ENCODE peak calls at places on chromosome 12, in five cellular contexts. I, C, M, P and X are unnamed samples.

GRCh38 chr12:101642115-101643067 is 47.6 kb downstream of the MYBPC1 start:
- DNase-seq in I (peak), C (peak), M (no peak), P (no peak), X (no peak)

GRCh38 chr12:96219700-96220206 is 25.6 kb downstream of the ELK3 start:
- DNase-seq in I (no peak), C (no peak), M (peak), P (peak), X (no peak)

GRCh38 chr12:29582677-29583076 is 85.2 kb upstream of the OVCH1 start:
- DNase-seq in I (no peak), C (no peak), M (no peak), P (no peak), X (no peak)

GRCh38 chr12:726281-727140 is 25.9 kb upstream of the WNK1 start:
- DNase-seq in I (no peak), C (no peak), M (no peak), P (peak), X (no peak)

GRCh38 chr12:119624971-119625370 is 31.4 kb downstream of the TMEM233 start:
- DNase-seq in I (no peak), C (no peak), M (peak), P (peak), X (no peak)

GRCh38 chr12:53624956-53625355 is 1.2 kb downstream of the ATF7 start:
- DNase-seq in I (no peak), C (no peak), M (peak), P (no peak), X (no peak)

GRCh38 chr12:107759410-107759809 is 1.5 kb downstream of the PRDM4 start:
- DNase-seq in I (no peak), C (no peak), M (peak), P (peak), X (no peak)

GRCh38 chr12:92492291-92492690 is 210.5 kb upstream of the PLEKHG7 start:
- DNase-seq in I (no peak), C (no peak), M (no peak), P (no peak), X (no peak)

GRCh38 chr12:110245278-110245868 is 35.7 kb upstream of the ATP2A2 start:
- DNase-seq in I (peak), C (peak), M (no peak), P (no peak), X (peak)

GRCh38 chr12:22537000-22537544 is 7.3 kb downstream of the C2CD5 start:
- DNase-seq in I (no peak), C (no peak), M (no peak), P (no peak), X (no peak)

GRCh38 chr12:92098594-92099370 is 46.9 kb downstream of the BTG1 start:
- DNase-seq in I (no peak), C (no peak), M (no peak), P (no peak), X (no peak)

GRCh38 chr12:13383379-13383778 is 186.9 kb downstream of the EMP1 start:
- DNase-seq in I (no peak), C (no peak), M (no peak), P (no peak), X (no peak)

GRCh38 chr12:42213023-42213422 is 25.0 kb downstream of the YAF2 start:
- DNase-seq in I (no peak), C (no peak), M (no peak), P (peak), X (no peak)

GRCh38 chr12:75759842-75760260 is 248.4 kb upstream of the KRR1 start:
- DNase-seq in I (no peak), C (no peak), M (peak), P (peak), X (no peak)

GRCh38 chr12:4784404-4785054 is 64.3 kb downstream of the GALNT8 start:
- DNase-seq in I (no peak), C (no peak), M (no peak), P (no peak), X (no peak)

GRCh38 chr12:98594050-98594853 is 766 bp downstream of the SLC25A3 start:
- DNase-seq in I (peak), C (no peak), M (peak), P (peak), X (no peak)

DNA sequence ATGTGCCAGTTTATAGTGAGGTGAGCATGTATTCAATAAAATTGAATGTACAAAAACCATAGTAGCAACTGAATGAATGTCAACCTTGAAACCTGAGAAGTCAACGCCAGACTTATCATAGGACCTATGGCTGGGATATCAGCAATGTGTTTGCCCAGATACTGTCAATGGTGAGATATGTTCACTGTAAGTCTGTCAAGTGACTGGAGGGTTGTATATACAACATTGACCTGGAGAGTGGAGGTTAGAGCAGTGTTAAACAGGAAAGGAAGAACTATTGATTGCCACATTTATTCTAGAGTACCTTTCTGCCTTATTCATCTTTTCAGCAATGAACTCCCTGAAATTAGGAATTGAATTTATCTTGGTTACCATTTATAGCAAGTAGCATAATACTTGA is 486.5 kb downstream of the TMTC2 start:
- DNase-seq in I (no peak), C (no peak), M (no peak), P (no peak), X (no peak)
- TF ChIP-seq CTCF in I (no peak), C (no peak), M (no peak), P (no peak), X (no peak)

DNA sequence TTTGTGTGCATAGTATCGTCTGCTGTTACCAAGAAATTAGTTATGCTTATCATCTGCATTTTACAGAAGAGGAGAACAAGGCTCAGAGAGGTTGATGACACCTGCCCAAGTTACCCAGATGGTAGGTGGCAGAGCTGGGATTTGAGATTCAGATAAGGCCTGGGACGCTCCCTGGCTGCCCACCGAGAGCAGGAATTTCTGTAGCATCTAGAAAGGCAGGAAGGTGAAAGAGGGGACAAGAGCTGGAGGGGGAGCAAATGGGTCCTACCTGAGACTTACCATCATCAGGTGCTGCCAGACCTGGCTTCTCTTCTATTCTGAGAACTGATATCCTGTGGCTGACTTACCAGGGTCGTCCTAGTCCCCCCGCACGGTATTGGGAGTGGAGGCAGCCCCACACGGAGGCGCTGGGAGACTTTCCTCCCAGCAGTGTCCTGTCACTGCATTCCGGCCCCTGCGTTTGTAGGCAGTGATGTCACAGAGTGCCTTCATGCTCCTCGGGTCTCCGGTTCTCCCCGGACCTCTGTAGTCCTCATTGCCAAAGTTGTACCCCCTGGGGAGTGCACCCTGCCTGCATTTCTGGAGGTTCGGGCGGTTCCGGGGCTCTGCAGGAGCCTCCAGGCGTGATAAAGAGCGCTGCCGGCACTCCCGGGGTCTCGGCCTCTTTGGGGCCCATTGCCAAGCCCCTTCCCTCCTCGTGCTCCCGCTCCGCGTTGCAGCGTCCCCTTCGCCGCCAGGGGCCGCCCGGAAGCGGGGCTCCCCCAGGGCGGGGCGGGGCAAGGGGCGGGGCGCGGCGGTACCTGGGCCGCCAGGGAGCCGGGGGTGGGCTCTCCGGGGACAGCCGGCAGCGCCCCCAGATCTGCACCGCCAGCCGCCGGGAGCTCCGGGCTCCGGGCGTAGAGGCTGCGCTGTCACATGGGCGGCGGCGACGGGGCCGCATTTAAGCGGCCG is at the start of gene CABP1:
- DNase-seq in I (peak), C (peak), M (no peak), P (no peak), X (peak)
- TF ChIP-seq CTCF in I (no peak), C (peak), M (no peak), P (no peak), X (peak)

GRCh38 chr12:54719691-54720090 is 71.5 kb upstream of the DCD start:
- DNase-seq in I (no peak), C (no peak), M (no peak), P (no peak), X (no peak)

GRCh38 chr12:54721312-54721711 is 73.1 kb upstream of the DCD start:
- DNase-seq in I (no peak), C (no peak), M (no peak), P (no peak), X (no peak)

GRCh38 chr12:54725233-54725843 is 77.2 kb upstream of the DCD start:
- DNase-seq in I (peak), C (no peak), M (peak), P (no peak), X (peak)

DNA sequence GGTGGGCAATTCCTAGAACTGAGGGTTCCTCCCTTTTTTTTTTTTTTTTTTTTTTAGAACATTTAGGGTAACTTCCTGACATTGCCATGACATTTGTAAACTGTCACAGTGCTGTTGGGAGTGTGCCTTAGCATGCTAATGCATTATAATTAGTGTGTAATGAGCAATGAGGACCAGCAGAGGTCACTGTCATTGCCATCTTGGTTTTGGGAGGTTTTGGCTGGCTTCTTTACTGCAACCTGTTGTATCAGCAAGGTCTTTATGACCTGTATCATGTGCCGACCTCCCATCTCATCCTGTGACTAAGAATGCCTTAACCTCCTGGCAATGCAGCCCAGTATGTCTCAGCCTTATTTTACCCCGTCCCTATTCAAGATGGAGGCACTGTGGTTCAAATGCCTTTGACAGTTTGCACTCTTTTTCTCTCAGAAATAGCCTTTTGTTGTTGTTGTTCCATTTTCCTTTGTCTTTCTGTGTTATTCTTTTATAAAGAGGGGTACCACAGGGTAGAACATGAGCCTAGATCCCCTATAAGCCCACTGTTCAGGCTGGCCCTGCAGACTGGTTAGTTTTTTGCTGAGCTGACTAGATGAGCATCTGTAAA is 75.6 kb upstream of the DCD start:
- DNase-seq in I (peak), C (peak), M (peak), P (no peak), X (peak)
- TF ChIP-seq CTCF in I (peak), C (peak), M (peak), P (peak), X (peak)

GRCh38 chr12:12364787-12365441 is 8.0 kb downstream of the BORCS5 start:
- DNase-seq in I (no peak), C (no peak), M (no peak), P (no peak), X (no peak)
- TF ChIP-seq CTCF in I (no peak), C (no peak), M (no peak), P (no peak), X (no peak)

DNA sequence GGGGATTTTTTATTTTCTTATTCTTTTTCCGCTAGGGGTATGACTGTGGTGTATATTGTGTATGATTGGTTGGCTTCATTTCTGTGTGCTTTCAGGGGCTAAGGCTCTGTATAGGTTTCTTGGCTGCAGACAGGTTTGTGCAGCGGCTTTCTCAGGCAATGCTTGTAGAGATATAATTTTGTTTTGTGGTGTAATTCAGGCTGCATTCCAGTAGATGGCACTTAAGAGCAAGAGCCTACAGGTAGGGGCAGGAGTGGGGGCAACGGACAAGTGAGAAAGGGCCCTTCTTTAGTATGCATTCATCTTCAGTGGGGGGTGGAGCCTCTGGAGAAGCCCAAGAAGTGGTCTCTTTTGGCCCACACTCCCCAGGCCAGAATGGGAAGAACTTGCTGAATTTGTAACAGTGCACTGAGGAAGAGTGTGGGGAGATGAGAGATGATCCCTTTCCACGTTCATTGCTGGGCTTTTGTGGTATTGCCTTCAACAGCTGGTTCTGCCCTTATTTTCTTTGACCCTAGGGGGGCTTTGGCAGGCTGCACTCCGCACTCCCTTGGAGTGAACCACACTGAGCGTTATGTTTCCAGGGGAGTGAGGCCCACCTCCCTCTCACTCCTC is 78.6 kb downstream of the IFNG-AS1 start:
- DNase-seq in I (no peak), C (no peak), M (peak), P (no peak), X (no peak)
- TF ChIP-seq CTCF in I (peak), C (peak), M (peak), P (peak), X (no peak)

GRCh38 chr12:56189918-56190694 is 823 bp upstream of the SMARCC2 start:
- DNase-seq in I (peak), C (peak), M (peak), P (peak), X (peak)
- TF ChIP-seq CTCF in I (peak), C (peak), M (no peak), P (no peak), X (no peak)